ENCODE peak calls at places on chromosome 6, in four cellular contexts. One of them, this sample, is unnamed.

GRCh38 chr6:89433637-89434499 is 916 bp downstream of the ANKRD6 start:
- DNase-seq in H9: no peak
- DNase-seq in IMR-90: no peak
- DNase-seq in H1: no peak
- DNase-seq in this sample: peak

GRCh38 chr6:126167726-126168125 is 172.2 kb upstream of the CENPW start:
- DNase-seq in H9: no peak
- DNase-seq in IMR-90: peak
- DNase-seq in H1: no peak
- DNase-seq in this sample: no peak

GRCh38 chr6:137148291-137149076 is 25.0 kb downstream of the IL22RA2 start:
- DNase-seq in H9: no peak
- DNase-seq in IMR-90: peak
- DNase-seq in H1: no peak
- DNase-seq in this sample: no peak

GRCh38 chr6:154942770-154943169 is 52.3 kb upstream of the TIAM2 start:
- DNase-seq in H9: no peak
- DNase-seq in IMR-90: no peak
- DNase-seq in H1: no peak
- DNase-seq in this sample: no peak

GRCh38 chr6:159797554-159797953 is 2.5 kb upstream of the PNLDC1 start:
- DNase-seq in H9: no peak
- DNase-seq in IMR-90: no peak
- DNase-seq in H1: no peak
- DNase-seq in this sample: no peak

GRCh38 chr6:37265031-37265430 is 7.1 kb upstream of the TMEM217 start:
- DNase-seq in H9: no peak
- DNase-seq in IMR-90: no peak
- DNase-seq in H1: no peak
- DNase-seq in this sample: no peak

GRCh38 chr6:50711686-50712085 is 1.6 kb upstream of the TFAP2D start:
- DNase-seq in H9: no peak
- DNase-seq in IMR-90: no peak
- DNase-seq in H1: no peak
- DNase-seq in this sample: no peak

GRCh38 chr6:166439366-166440091 is 56.8 kb upstream of the MPC1 start:
- DNase-seq in H9: no peak
- DNase-seq in IMR-90: no peak
- DNase-seq in H1: no peak
- DNase-seq in this sample: no peak

GRCh38 chr6:108167449-108167903 is 1.7 kb downstream of the NR2E1 start:
- DNase-seq in H9: peak
- DNase-seq in IMR-90: no peak
- DNase-seq in H1: no peak
- DNase-seq in this sample: peak

GRCh38 chr6:149884215-149884614 is 13.7 kb downstream of the RAET1E start:
- DNase-seq in H9: peak
- DNase-seq in IMR-90: peak
- DNase-seq in H1: no peak
- DNase-seq in this sample: peak

GRCh38 chr6:149881066-149881766 is 16.7 kb downstream of the RAET1E start:
- DNase-seq in H9: no peak
- DNase-seq in IMR-90: no peak
- DNase-seq in H1: no peak
- DNase-seq in this sample: no peak

GRCh38 chr6:149885888-149886287 is 12.0 kb downstream of the RAET1E start:
- DNase-seq in H9: no peak
- DNase-seq in IMR-90: no peak
- DNase-seq in H1: no peak
- DNase-seq in this sample: no peak

GRCh38 chr6:149884617-149885016 is 13.3 kb downstream of the RAET1E start:
- DNase-seq in H9: no peak
- DNase-seq in IMR-90: no peak
- DNase-seq in H1: no peak
- DNase-seq in this sample: no peak

DNA sequence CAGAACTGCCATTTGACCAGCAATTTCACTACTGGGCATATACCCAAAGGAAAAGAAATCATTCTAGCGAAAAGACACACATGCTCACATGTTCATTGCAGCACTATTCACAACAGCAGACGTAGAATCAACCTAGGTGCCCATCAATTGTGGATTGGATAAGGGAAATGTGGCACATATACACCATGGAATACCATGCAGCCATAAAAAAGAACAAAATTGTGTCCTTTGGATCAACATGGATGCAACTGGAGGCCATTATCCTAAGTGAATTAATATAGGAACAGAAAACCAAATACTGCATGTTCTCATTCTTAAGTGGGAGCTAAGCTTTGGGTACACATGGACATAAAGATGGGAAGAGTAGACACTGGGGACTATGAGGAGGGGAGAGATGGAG is 16.1 kb downstream of the RAET1E start:
- DNase-seq in H9: no peak
- DNase-seq in IMR-90: no peak
- DNase-seq in H1: no peak
- DNase-seq in this sample: no peak
- H4K5ac ChIP-seq in H9: no peak
- H4K5ac ChIP-seq in IMR-90: no peak
- H4K5ac ChIP-seq in H1: no peak
- H4K5ac ChIP-seq in this sample: no peak

GRCh38 chr6:54993948-54994347 is 147.4 kb downstream of the FAM83B start:
- DNase-seq in H9: no peak
- DNase-seq in IMR-90: no peak
- DNase-seq in H1: no peak
- DNase-seq in this sample: no peak
- H4K5ac ChIP-seq in H9: no peak
- H4K5ac ChIP-seq in IMR-90: no peak
- H4K5ac ChIP-seq in H1: no peak
- H4K5ac ChIP-seq in this sample: no peak

GRCh38 chr6:11804135-11804534 is 25.5 kb upstream of the ADTRP start:
- DNase-seq in H9: no peak
- DNase-seq in IMR-90: peak
- DNase-seq in H1: no peak
- DNase-seq in this sample: no peak

GRCh38 chr6:11803596-11803981 is 25.0 kb upstream of the ADTRP start:
- DNase-seq in H9: no peak
- DNase-seq in IMR-90: no peak
- DNase-seq in H1: no peak
- DNase-seq in this sample: no peak

GRCh38 chr6:11804706-11805105 is 26.1 kb upstream of the ADTRP start:
- DNase-seq in H9: no peak
- DNase-seq in IMR-90: peak
- DNase-seq in H1: no peak
- DNase-seq in this sample: peak

GRCh38 chr6:11806561-11807317 is 28.1 kb upstream of the ADTRP start:
- DNase-seq in H9: no peak
- DNase-seq in IMR-90: no peak
- DNase-seq in H1: no peak
- DNase-seq in this sample: peak

GRCh38 chr6:11805259-11806053 is 26.9 kb upstream of the ADTRP start:
- DNase-seq in H9: peak
- DNase-seq in IMR-90: no peak
- DNase-seq in H1: peak
- DNase-seq in this sample: peak
- H4K5ac ChIP-seq in H9: no peak
- H4K5ac ChIP-seq in IMR-90: no peak
- H4K5ac ChIP-seq in H1: peak
- H4K5ac ChIP-seq in this sample: no peak

GRCh38 chr6:97019315-97019714 is 94.8 kb downstream of the KLHL32 start:
- DNase-seq in H9: no peak
- DNase-seq in IMR-90: no peak
- DNase-seq in H1: no peak
- DNase-seq in this sample: no peak
- H4K5ac ChIP-seq in H9: no peak
- H4K5ac ChIP-seq in IMR-90: no peak
- H4K5ac ChIP-seq in H1: no peak
- H4K5ac ChIP-seq in this sample: no peak

DNA sequence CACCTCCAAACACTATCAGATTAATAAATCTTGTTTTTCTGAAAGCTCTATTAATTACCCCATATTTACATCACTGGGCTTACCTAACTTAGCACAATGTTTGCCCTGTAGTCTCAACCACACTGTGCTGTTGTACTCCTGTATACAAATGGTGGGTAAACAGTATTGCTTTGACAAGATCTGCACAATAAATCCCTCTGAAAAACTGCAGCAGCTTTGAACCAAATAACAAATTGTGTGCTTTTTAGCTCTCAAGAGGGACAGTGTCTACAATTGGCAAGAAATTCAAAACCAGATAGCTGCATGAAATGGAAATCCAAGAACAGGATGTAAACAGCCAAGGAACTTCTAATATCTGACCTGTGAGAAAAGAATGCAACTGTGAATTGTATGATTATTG is 10.4 kb downstream of the KIF6 start:
- DNase-seq in H9: no peak
- DNase-seq in IMR-90: no peak
- DNase-seq in H1: no peak
- DNase-seq in this sample: no peak
- H4K5ac ChIP-seq in H9: no peak
- H4K5ac ChIP-seq in IMR-90: no peak
- H4K5ac ChIP-seq in H1: no peak
- H4K5ac ChIP-seq in this sample: no peak

GRCh38 chr6:150118208-150118607 is 24.6 kb upstream of the PPP1R14C start:
- DNase-seq in H9: no peak
- DNase-seq in IMR-90: no peak
- DNase-seq in H1: no peak
- DNase-seq in this sample: no peak

GRCh38 chr6:150115769-150116168 is 27.1 kb upstream of the PPP1R14C start:
- DNase-seq in H9: no peak
- DNase-seq in IMR-90: no peak
- DNase-seq in H1: no peak
- DNase-seq in this sample: no peak

GRCh38 chr6:150119256-150119655 is 23.6 kb upstream of the PPP1R14C start:
- DNase-seq in H9: no peak
- DNase-seq in IMR-90: no peak
- DNase-seq in H1: no peak
- DNase-seq in this sample: no peak

GRCh38 chr6:150116195-150116800 is 26.5 kb upstream of the PPP1R14C start:
- DNase-seq in H9: no peak
- DNase-seq in IMR-90: no peak
- DNase-seq in H1: no peak
- DNase-seq in this sample: no peak

DNA sequence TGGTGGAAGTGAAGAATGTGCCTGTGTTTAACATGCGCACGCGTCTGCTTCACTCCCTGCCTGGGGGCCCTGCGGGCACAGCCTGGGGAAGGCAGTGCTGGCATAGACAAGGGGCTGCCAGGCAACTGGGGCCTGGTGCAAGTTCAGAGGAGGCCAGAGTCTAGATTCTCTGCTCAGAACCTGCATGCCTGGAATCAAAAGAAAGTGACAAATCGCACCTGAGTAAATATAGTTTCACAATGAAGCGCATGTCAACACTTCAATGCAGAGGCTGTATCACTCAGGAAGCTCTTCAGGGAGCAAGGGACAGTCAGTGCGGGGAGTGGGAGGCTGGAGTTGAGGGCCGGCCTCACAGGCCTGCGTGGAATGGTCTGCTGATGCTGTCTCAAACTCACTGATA is 24.2 kb upstream of the PPP1R14C start:
- DNase-seq in H9: no peak
- DNase-seq in IMR-90: no peak
- DNase-seq in H1: no peak
- DNase-seq in this sample: no peak
- H4K5ac ChIP-seq in H9: no peak
- H4K5ac ChIP-seq in IMR-90: no peak
- H4K5ac ChIP-seq in H1: no peak
- H4K5ac ChIP-seq in this sample: no peak

GRCh38 chr6:144064402-144064830 is 31.0 kb downstream of the SF3B5 start:
- DNase-seq in H9: peak
- DNase-seq in IMR-90: no peak
- DNase-seq in H1: no peak
- DNase-seq in this sample: peak

GRCh38 chr6:144063744-144064401 is 31.5 kb downstream of the SF3B5 start:
- DNase-seq in H9: peak
- DNase-seq in IMR-90: no peak
- DNase-seq in H1: no peak
- DNase-seq in this sample: peak

GRCh38 chr6:144066255-144066654 is 29.1 kb downstream of the SF3B5 start:
- DNase-seq in H9: no peak
- DNase-seq in IMR-90: no peak
- DNase-seq in H1: no peak
- DNase-seq in this sample: no peak

GRCh38 chr6:144063246-144063743 is 32.1 kb downstream of the SF3B5 start:
- DNase-seq in H9: peak
- DNase-seq in IMR-90: no peak
- DNase-seq in H1: no peak
- DNase-seq in this sample: peak

DNA sequence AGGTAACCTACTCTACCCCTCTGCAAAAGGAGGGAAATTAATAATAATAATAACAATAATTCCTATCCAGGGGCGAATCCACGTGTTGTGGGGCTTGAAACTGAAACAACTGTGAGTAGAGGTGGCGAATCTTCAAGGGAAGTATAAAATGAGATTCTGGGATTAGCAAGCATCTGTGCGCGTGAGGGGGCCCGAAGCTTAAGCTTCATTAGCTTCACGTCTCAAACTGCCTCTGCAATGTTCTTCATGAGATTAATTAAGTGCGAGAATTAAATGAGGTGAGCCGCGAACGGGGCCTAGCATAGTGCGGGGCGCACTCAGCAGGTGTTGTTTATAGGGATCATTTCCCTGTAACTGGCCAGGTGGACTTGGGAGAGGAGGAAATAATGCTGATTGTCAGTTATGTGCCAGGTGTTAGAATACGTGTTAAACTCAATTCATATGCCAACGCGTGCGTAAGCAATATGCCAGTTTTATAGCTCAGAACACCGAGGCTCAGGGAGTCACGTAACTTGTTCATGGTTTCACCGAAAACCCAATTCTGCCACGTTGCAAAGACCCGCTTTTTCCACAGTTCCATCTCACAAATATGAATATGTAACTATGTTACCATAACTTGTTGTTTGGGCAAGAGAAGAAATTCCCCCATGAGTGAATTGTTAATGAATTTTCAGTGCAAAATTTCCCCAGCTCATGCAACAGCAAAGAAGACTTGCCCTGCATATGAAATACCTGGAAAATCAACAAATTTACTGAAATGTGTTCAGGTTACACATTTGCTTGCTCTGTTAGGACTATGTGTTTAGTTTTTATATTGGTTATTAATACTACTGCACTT is 30.3 kb downstream of the SF3B5 start:
- DNase-seq in H9: no peak
- DNase-seq in IMR-90: no peak
- DNase-seq in H1: no peak
- DNase-seq in this sample: no peak
- H4K5ac ChIP-seq in H9: no peak
- H4K5ac ChIP-seq in IMR-90: no peak
- H4K5ac ChIP-seq in H1: no peak
- H4K5ac ChIP-seq in this sample: no peak

DNA sequence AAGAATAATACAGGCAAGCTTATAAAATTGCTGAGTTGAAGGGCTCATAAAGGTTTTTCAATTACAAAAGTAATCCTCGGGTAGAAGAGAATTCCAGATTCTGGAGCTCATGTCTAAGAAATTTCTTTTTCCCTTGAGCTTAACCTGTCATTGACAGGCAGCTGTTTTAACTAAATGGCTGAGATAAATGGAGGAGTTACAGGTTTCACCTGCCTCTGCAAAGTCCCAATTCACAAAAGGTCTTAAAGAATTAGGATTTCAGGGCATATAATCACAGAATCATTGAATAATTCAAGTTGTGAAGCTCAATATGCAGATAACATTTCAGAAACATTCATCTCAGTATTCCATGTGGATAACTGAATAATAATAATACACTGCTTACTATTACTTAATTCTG is 660.1 kb upstream of the NRSN1 start:
- DNase-seq in H9: no peak
- DNase-seq in IMR-90: no peak
- DNase-seq in H1: no peak
- DNase-seq in this sample: no peak
- H4K5ac ChIP-seq in H9: no peak
- H4K5ac ChIP-seq in IMR-90: no peak
- H4K5ac ChIP-seq in H1: no peak
- H4K5ac ChIP-seq in this sample: no peak